ENCODE peak calls at places on chromosomes 13 and 19, in six cellular contexts. Q is T-cell, C is HT1080, J is AG10803, V is psoas muscle, N is kidney epithelial cell. G is an unnamed sample.

GRCh38 chr13:51519839-51520238 is 64.4 kb upstream of the WDFY2 start:
- DNase-seq in Q (no peak), C (no peak), J (peak), V (no peak), N (no peak), G (peak)

GRCh38 chr13:110568649-110569048 is 7.1 kb upstream of the RAB20 start:
- DNase-seq in Q (no peak), C (no peak), J (no peak), V (no peak), N (no peak), G (no peak)

GRCh38 chr13:30340367-30341184 is 33.2 kb upstream of the KATNAL1 start:
- DNase-seq in Q (no peak), C (peak), J (peak), V (peak), N (no peak), G (peak)

GRCh38 chr13:112212533-112212932 is 145.6 kb downstream of the SOX1 start:
- DNase-seq in Q (no peak), C (no peak), J (no peak), V (no peak), N (no peak), G (no peak)

GRCh38 chr19:55247621-55248099 is 11.2 kb downstream of the PPP6R1 start:
- DNase-seq in Q (no peak), C (peak), J (peak), V (peak), N (peak), G (peak)

GRCh38 chr19:40104754-40105153 is 14.0 kb upstream of the ZNF780A start:
- DNase-seq in Q (no peak), C (no peak), J (no peak), V (no peak), N (no peak), G (no peak)

GRCh38 chr13:113299951-113300350 is 2.9 kb downstream of the LAMP1 start:
- DNase-seq in Q (no peak), C (no peak), J (no peak), V (peak), N (no peak), G (no peak)

GRCh38 chr13:113664751-113665581 is 2.1 kb upstream of the GRK1 start:
- DNase-seq in Q (no peak), C (no peak), J (no peak), V (peak), N (no peak), G (no peak)

G was measured in fibroblast of pulmonary artery.